ENCODE peak calls at places on chromosomes 5 and 9, in six cellular contexts. U, M, S, T, F and V are unnamed samples.

GRCh38 chr5:117615226-117615625 is 1040.6 kb upstream of the SEMA6A start:
- DNase-seq in U (no peak), M (no peak), S (no peak), T (no peak), F (no peak), V (no peak)

GRCh38 chr9:82254646-82255367 is 266.2 kb downstream of the SPATA31D1 start:
- DNase-seq in U (no peak), M (no peak), S (no peak), T (no peak), F (no peak), V (no peak)

GRCh38 chr5:129046151-129046550 is 48.4 kb upstream of the ISOC1 start:
- DNase-seq in U (no peak), M (no peak), S (no peak), T (no peak), F (no peak), V (no peak)

GRCh38 chr5:31479706-31480105 is 52.2 kb downstream of the DROSHA start:
- DNase-seq in U (no peak), M (no peak), S (no peak), T (no peak), F (no peak), V (no peak)

GRCh38 chr5:82674718-82675117 is 396.6 kb upstream of the RPS23 start:
- DNase-seq in U (no peak), M (no peak), S (no peak), T (no peak), F (no peak), V (no peak)

GRCh38 chr5:22965960-22966359 is 112.8 kb upstream of the CDH12 start:
- DNase-seq in U (no peak), M (no peak), S (no peak), T (no peak), F (no peak), V (no peak)

GRCh38 chr5:172868436-172868923 is 34.4 kb downstream of the ERGIC1 start:
- DNase-seq in U (peak), M (no peak), S (no peak), T (peak), F (peak), V (no peak)

GRCh38 chr9:137477778-137478612 is 18.9 kb upstream of the NSMF start:
- DNase-seq in U (no peak), M (no peak), S (no peak), T (no peak), F (no peak), V (no peak)

GRCh38 chr5:71697967-71698366 is 21.1 kb upstream of the CARTPT start:
- DNase-seq in U (peak), M (no peak), S (no peak), T (no peak), F (peak), V (no peak)

GRCh38 chr5:14400085-14400484 is 181.5 kb upstream of the OTULINL start:
- DNase-seq in U (no peak), M (peak), S (no peak), T (no peak), F (no peak), V (no peak)

GRCh38 chr9:14344846-14345585 is 31.1 kb upstream of the NFIB start:
- DNase-seq in U (no peak), M (no peak), S (no peak), T (no peak), F (no peak), V (no peak)

GRCh38 chr5:96794757-96795156 is 13.0 kb downstream of the ERAP1 start:
- DNase-seq in U (no peak), M (no peak), S (no peak), T (no peak), F (no peak), V (no peak)

GRCh38 chr5:180079702-180080466 is 8.3 kb upstream of the RNF130 start:
- DNase-seq in U (no peak), M (no peak), S (no peak), T (no peak), F (no peak), V (no peak)

GRCh38 chr5:14628346-14628745 is 36.2 kb upstream of the OTULIN start:
- DNase-seq in U (peak), M (no peak), S (peak), T (no peak), F (peak), V (no peak)

GRCh38 chr9:34154052-34154451 is 24.8 kb upstream of the UBAP1 start:
- DNase-seq in U (no peak), M (no peak), S (no peak), T (no peak), F (no peak), V (no peak)

GRCh38 chr5:154896562-154896919 is 38.1 kb downstream of the CNOT8 start:
- DNase-seq in U (no peak), M (no peak), S (no peak), T (no peak), F (no peak), V (no peak)

GRCh38 chr9:92151691-92152393 is 36.6 kb upstream of the SPTLC1 start:
- DNase-seq in U (no peak), M (peak), S (no peak), T (no peak), F (no peak), V (no peak)

GRCh38 chr5:133696006-133696584 is 83.8 kb upstream of the FSTL4 start:
- DNase-seq in U (no peak), M (no peak), S (no peak), T (no peak), F (no peak), V (no peak)
- TF ChIP-seq REST in U (no peak), M (no peak), S (no peak), T (no peak), F (no peak), V (no peak)

GRCh38 chr9:17929506-17929905 is 350.6 kb downstream of the SH3GL2 start:
- DNase-seq in U (no peak), M (no peak), S (no peak), T (no peak), F (no peak), V (no peak)

GRCh38 chr9:17928768-17929167 is 349.9 kb downstream of the SH3GL2 start:
- DNase-seq in U (no peak), M (no peak), S (no peak), T (no peak), F (no peak), V (no peak)

GRCh38 chr9:17928228-17928627 is 349.4 kb downstream of the SH3GL2 start:
- DNase-seq in U (no peak), M (no peak), S (no peak), T (no peak), F (no peak), V (no peak)

GRCh38 chr9:17930091-17930490 is 351.2 kb downstream of the SH3GL2 start:
- DNase-seq in U (no peak), M (no peak), S (no peak), T (no peak), F (no peak), V (no peak)

DNA sequence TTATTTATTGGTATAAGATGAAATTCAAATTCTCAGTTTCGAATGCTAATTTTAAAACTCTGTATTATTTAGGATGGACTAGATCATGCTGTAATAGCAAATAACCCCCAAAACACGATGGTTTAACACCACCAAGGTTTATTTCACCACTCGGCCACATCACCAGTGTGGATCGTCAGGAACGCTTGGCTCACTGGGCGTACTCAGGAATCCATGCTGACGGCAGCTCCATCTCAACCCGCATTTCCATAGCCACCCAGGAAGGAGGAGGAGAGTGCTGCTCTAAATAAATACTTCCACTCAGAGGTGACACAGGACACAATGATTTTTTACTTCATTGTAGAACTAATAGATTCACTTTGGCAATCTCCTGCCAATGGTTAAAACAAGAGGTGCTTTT is 347.4 kb downstream of the SH3GL2 start:
- DNase-seq in U (no peak), M (no peak), S (no peak), T (no peak), F (no peak), V (no peak)
- TF ChIP-seq REST in U (no peak), M (no peak), S (no peak), T (no peak), F (no peak), V (no peak)

DNA sequence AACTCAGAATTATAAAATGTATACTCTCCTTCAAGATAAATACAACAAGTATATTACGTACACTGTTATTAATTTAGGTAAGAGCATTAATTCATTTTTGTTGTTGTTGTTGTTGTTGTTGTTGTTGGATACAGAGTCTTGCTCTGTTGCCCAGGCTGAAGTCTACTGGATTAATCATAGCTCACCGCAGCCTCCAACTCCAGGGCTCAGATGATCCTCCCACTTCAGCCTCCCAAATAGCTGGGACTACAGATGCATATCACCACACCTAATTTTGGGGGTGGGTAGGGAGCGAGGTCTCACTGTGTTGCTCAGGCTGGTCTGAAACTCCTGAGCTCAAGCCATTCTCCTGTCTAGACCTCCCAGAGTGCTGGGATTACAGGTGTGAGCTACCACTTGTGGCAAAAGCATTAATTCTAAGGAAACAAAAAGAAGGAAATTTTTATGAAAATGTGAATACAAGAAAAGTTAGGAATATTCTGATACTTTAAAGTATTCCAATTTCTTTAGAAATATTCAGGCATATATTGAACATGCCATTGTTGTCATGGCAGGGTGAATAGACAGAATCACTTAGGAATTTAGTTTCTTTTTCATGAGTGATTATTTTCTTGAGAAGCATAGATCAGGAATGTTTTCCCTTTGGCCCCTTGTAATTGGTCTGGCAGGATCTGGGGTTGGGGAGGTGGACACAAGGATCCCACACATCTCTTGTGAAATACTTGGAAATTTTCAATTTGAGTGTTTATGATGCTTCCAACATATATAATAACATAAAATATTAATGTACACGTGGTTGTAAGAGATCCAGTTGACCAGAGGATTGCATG is 263.7 kb downstream of the FANCC start:
- DNase-seq in U (no peak), M (no peak), S (no peak), T (no peak), F (no peak), V (no peak)
- TF ChIP-seq REST in U (no peak), M (no peak), S (no peak), T (no peak), F (no peak), V (no peak)

GRCh38 chr5:1103505-1104326 is 8.1 kb downstream of the SLC12A7 start:
- DNase-seq in U (no peak), M (no peak), S (no peak), T (no peak), F (peak), V (no peak)
- TF ChIP-seq REST in U (no peak), M (no peak), S (no peak), T (no peak), F (no peak), V (no peak)